ENCODE peak calls at places on chromosomes 5 and 9, in five cellular contexts. One of them, this sample, is unnamed.

GRCh38 chr9:76107487-76107886 is 217.0 kb downstream of the PCSK5 start:
- DNase-seq in IMR-90: no peak
- DNase-seq in neuronal stem cell: no peak
- DNase-seq in mesenchymal stem cell: no peak
- DNase-seq in H1: no peak
- DNase-seq in this sample: no peak

GRCh38 chr5:891117-891836 is 1.3 kb downstream of the BRD9 start:
- DNase-seq in IMR-90: no peak
- DNase-seq in neuronal stem cell: no peak
- DNase-seq in mesenchymal stem cell: peak
- DNase-seq in H1: no peak
- DNase-seq in this sample: peak

GRCh38 chr5:43997647-43998251 is 391.5 kb downstream of the FGF10 start:
- DNase-seq in IMR-90: peak
- DNase-seq in neuronal stem cell: no peak
- DNase-seq in mesenchymal stem cell: peak
- DNase-seq in H1: no peak
- DNase-seq in this sample: no peak

GRCh38 chr5:45741110-45741509 is 44.9 kb upstream of the HCN1 start:
- DNase-seq in IMR-90: no peak
- DNase-seq in neuronal stem cell: no peak
- DNase-seq in mesenchymal stem cell: no peak
- DNase-seq in H1: no peak
- DNase-seq in this sample: peak

GRCh38 chr9:113578877-113579269 is 115.3 kb downstream of the RGS3 start:
- DNase-seq in IMR-90: peak
- DNase-seq in neuronal stem cell: no peak
- DNase-seq in mesenchymal stem cell: peak
- DNase-seq in H1: no peak
- DNase-seq in this sample: no peak

GRCh38 chr9:38087934-38088925 is 19.2 kb upstream of the SHB start:
- DNase-seq in IMR-90: peak
- DNase-seq in neuronal stem cell: peak
- DNase-seq in mesenchymal stem cell: peak
- DNase-seq in H1: peak
- DNase-seq in this sample: peak

GRCh38 chr9:80679920-80680319 is 1009.4 kb downstream of the TLE1 start:
- DNase-seq in IMR-90: no peak
- DNase-seq in neuronal stem cell: no peak
- DNase-seq in mesenchymal stem cell: no peak
- DNase-seq in H1: no peak
- DNase-seq in this sample: no peak

GRCh38 chr9:97970106-97970505 is 13.0 kb upstream of the ANP32B start:
- DNase-seq in IMR-90: no peak
- DNase-seq in neuronal stem cell: no peak
- DNase-seq in mesenchymal stem cell: no peak
- DNase-seq in H1: no peak
- DNase-seq in this sample: no peak

GRCh38 chr5:76590027-76590426 is 33.2 kb downstream of the F2RL2 start:
- DNase-seq in IMR-90: no peak
- DNase-seq in neuronal stem cell: no peak
- DNase-seq in mesenchymal stem cell: no peak
- DNase-seq in H1: no peak
- DNase-seq in this sample: no peak

GRCh38 chr9:80937646-80938045 is 751.7 kb downstream of the TLE1 start:
- DNase-seq in IMR-90: no peak
- DNase-seq in neuronal stem cell: no peak
- DNase-seq in mesenchymal stem cell: no peak
- DNase-seq in H1: no peak
- DNase-seq in this sample: no peak

GRCh38 chr5:1437452-1437851 is 7.8 kb downstream of the SLC6A3 start:
- DNase-seq in IMR-90: peak
- DNase-seq in neuronal stem cell: no peak
- DNase-seq in mesenchymal stem cell: peak
- DNase-seq in H1: no peak
- DNase-seq in this sample: peak

GRCh38 chr5:151671979-151672378 is 14.7 kb downstream of the SPARC start:
- DNase-seq in IMR-90: peak
- DNase-seq in neuronal stem cell: no peak
- DNase-seq in mesenchymal stem cell: peak
- DNase-seq in H1: no peak
- DNase-seq in this sample: no peak

GRCh38 chr5:139704748-139705147 is 56.6 kb downstream of the CXXC5 start:
- DNase-seq in IMR-90: no peak
- DNase-seq in neuronal stem cell: no peak
- DNase-seq in mesenchymal stem cell: no peak
- DNase-seq in H1: no peak
- DNase-seq in this sample: no peak

GRCh38 chr5:173395257-173395932 is 67.2 kb upstream of the STC2 start:
- DNase-seq in IMR-90: peak
- DNase-seq in neuronal stem cell: no peak
- DNase-seq in mesenchymal stem cell: peak
- DNase-seq in H1: no peak
- DNase-seq in this sample: peak

GRCh38 chr9:96156578-96156977 is 145.4 kb downstream of the HSD17B3 start:
- DNase-seq in IMR-90: no peak
- DNase-seq in neuronal stem cell: no peak
- DNase-seq in mesenchymal stem cell: no peak
- DNase-seq in H1: no peak
- DNase-seq in this sample: no peak

GRCh38 chr9:21750021-21750735 is 52.3 kb upstream of the MTAP start:
- DNase-seq in IMR-90: no peak
- DNase-seq in neuronal stem cell: no peak
- DNase-seq in mesenchymal stem cell: no peak
- DNase-seq in H1: no peak
- DNase-seq in this sample: no peak

GRCh38 chr9:130373679-130374325 is 71.0 kb upstream of the ASS1 start:
- DNase-seq in IMR-90: no peak
- DNase-seq in neuronal stem cell: no peak
- DNase-seq in mesenchymal stem cell: no peak
- DNase-seq in H1: no peak
- DNase-seq in this sample: no peak

GRCh38 chr5:154312571-154312970 is 122.0 kb downstream of the GALNT10 start:
- DNase-seq in IMR-90: peak
- DNase-seq in neuronal stem cell: no peak
- DNase-seq in mesenchymal stem cell: no peak
- DNase-seq in H1: no peak
- DNase-seq in this sample: no peak

GRCh38 chr5:172101547-172102225 is 86.3 kb downstream of the STK10 start:
- DNase-seq in IMR-90: no peak
- DNase-seq in neuronal stem cell: no peak
- DNase-seq in mesenchymal stem cell: no peak
- DNase-seq in H1: no peak
- DNase-seq in this sample: no peak

GRCh38 chr9:4144869-4145268 is 155.0 kb downstream of the GLIS3 start:
- DNase-seq in IMR-90: no peak
- DNase-seq in neuronal stem cell: no peak
- DNase-seq in mesenchymal stem cell: peak
- DNase-seq in H1: no peak
- DNase-seq in this sample: no peak

GRCh38 chr5:516980-517379 is 7.3 kb downstream of the SLC9A3 start:
- DNase-seq in IMR-90: no peak
- DNase-seq in neuronal stem cell: no peak
- DNase-seq in mesenchymal stem cell: no peak
- DNase-seq in H1: no peak
- DNase-seq in this sample: no peak

GRCh38 chr9:93132287-93132927 is 1.6 kb downstream of the NINJ1 start:
- DNase-seq in IMR-90: no peak
- DNase-seq in neuronal stem cell: no peak
- DNase-seq in mesenchymal stem cell: peak
- DNase-seq in H1: no peak
- DNase-seq in this sample: no peak

GRCh38 chr9:93130861-93131481 is 3.1 kb downstream of the NINJ1 start:
- DNase-seq in IMR-90: no peak
- DNase-seq in neuronal stem cell: no peak
- DNase-seq in mesenchymal stem cell: peak
- DNase-seq in H1: no peak
- DNase-seq in this sample: no peak

GRCh38 chr9:93132946-93133640 is 958 bp downstream of the NINJ1 start:
- DNase-seq in IMR-90: no peak
- DNase-seq in neuronal stem cell: no peak
- DNase-seq in mesenchymal stem cell: no peak
- DNase-seq in H1: no peak
- DNase-seq in this sample: no peak

GRCh38 chr9:93129691-93130500 is 4.2 kb downstream of the NINJ1 start:
- DNase-seq in IMR-90: no peak
- DNase-seq in neuronal stem cell: no peak
- DNase-seq in mesenchymal stem cell: no peak
- DNase-seq in H1: no peak
- DNase-seq in this sample: no peak

GRCh38 chr9:93131599-93132286 is 2.3 kb downstream of the NINJ1 start:
- DNase-seq in IMR-90: no peak
- DNase-seq in neuronal stem cell: no peak
- DNase-seq in mesenchymal stem cell: no peak
- DNase-seq in H1: no peak
- DNase-seq in this sample: no peak
- H3K4me2 ChIP-seq in IMR-90: peak
- H3K4me2 ChIP-seq in neuronal stem cell: no peak
- H3K4me2 ChIP-seq in mesenchymal stem cell: no peak
- H3K4me2 ChIP-seq in H1: no peak
- H3K4me2 ChIP-seq in this sample: no peak

DNA sequence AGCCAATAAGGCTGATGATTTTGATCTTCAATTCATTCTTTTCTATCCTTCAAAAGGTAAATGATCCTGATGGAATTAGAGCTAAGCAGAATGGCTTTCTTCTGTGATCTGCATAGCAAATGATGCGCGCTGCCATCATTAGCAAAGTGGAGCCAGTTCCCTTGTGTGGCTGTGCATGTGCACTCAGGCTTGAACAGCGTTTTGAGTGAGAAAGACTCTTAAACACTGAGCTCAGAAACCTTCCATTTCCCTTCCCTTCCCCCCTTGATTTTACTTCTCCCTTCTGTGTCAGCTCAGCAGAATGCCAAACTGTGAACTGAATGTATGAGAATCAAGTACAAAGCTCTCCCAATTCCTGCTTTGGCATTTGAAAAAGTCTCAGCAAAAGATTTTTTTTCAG is 223.0 kb downstream of the CAAP1 start:
- DNase-seq in IMR-90: no peak
- DNase-seq in neuronal stem cell: peak
- DNase-seq in mesenchymal stem cell: no peak
- DNase-seq in H1: no peak
- DNase-seq in this sample: no peak
- H3K14ac ChIP-seq in IMR-90: no peak
- H3K14ac ChIP-seq in neuronal stem cell: no peak
- H3K14ac ChIP-seq in mesenchymal stem cell: no peak
- H3K14ac ChIP-seq in H1: no peak
- H3K14ac ChIP-seq in this sample: no peak

GRCh38 chr9:68898781-68899439 is 115.0 kb downstream of the PRKACG start:
- DNase-seq in IMR-90: no peak
- DNase-seq in neuronal stem cell: no peak
- DNase-seq in mesenchymal stem cell: no peak
- DNase-seq in H1: no peak
- DNase-seq in this sample: no peak

GRCh38 chr9:68895741-68896478 is 118.0 kb downstream of the PRKACG start:
- DNase-seq in IMR-90: no peak
- DNase-seq in neuronal stem cell: no peak
- DNase-seq in mesenchymal stem cell: peak
- DNase-seq in H1: no peak
- DNase-seq in this sample: no peak

GRCh38 chr9:68896495-68896894 is 117.4 kb downstream of the PRKACG start:
- DNase-seq in IMR-90: no peak
- DNase-seq in neuronal stem cell: no peak
- DNase-seq in mesenchymal stem cell: no peak
- DNase-seq in H1: no peak
- DNase-seq in this sample: no peak

GRCh38 chr9:68894502-68894901 is 119.4 kb downstream of the PRKACG start:
- DNase-seq in IMR-90: no peak
- DNase-seq in neuronal stem cell: no peak
- DNase-seq in mesenchymal stem cell: no peak
- DNase-seq in H1: no peak
- DNase-seq in this sample: no peak

GRCh38 chr9:68897557-68898145 is 116.3 kb downstream of the PRKACG start:
- DNase-seq in IMR-90: no peak
- DNase-seq in neuronal stem cell: no peak
- DNase-seq in mesenchymal stem cell: no peak
- DNase-seq in H1: no peak
- DNase-seq in this sample: no peak
- H3K4me2 ChIP-seq in IMR-90: no peak
- H3K4me2 ChIP-seq in neuronal stem cell: no peak
- H3K4me2 ChIP-seq in mesenchymal stem cell: no peak
- H3K4me2 ChIP-seq in H1: no peak
- H3K4me2 ChIP-seq in this sample: no peak

GRCh38 chr5:140966293-140967225 is at the start of gene PCDHAC2:
- DNase-seq in IMR-90: no peak
- DNase-seq in neuronal stem cell: peak
- DNase-seq in mesenchymal stem cell: peak
- DNase-seq in H1: peak
- DNase-seq in this sample: peak
- H3K14ac ChIP-seq in IMR-90: no peak
- H3K14ac ChIP-seq in neuronal stem cell: peak
- H3K14ac ChIP-seq in mesenchymal stem cell: peak
- H3K14ac ChIP-seq in H1: peak
- H3K14ac ChIP-seq in this sample: no peak

GRCh38 chr5:120610145-120610544 is 146.0 kb downstream of the PRR16 start:
- DNase-seq in IMR-90: no peak
- DNase-seq in neuronal stem cell: no peak
- DNase-seq in mesenchymal stem cell: no peak
- DNase-seq in H1: no peak
- DNase-seq in this sample: no peak
- H3K4me2 ChIP-seq in IMR-90: peak
- H3K4me2 ChIP-seq in neuronal stem cell: no peak
- H3K4me2 ChIP-seq in mesenchymal stem cell: no peak
- H3K4me2 ChIP-seq in H1: no peak
- H3K4me2 ChIP-seq in this sample: no peak